ENCODE peak calls at places on chromosome X, in ten cellular contexts. P is lower lobe of right lung, W is pancreas, A is transverse colon, T is small intestine, J is kidney, M is neuronal stem cell, B is uterus, D is breast epithelium, I is cardiac muscle cell. V is an unnamed sample. For H3K9me3, the result is how much of the 10 kb centered on the place peaks cover.

GRCh38 chrX:16745659-16746058 is 26.2 kb downstream of the SYAP1 start:
- DNase-seq in B (no peak), J (no peak), T (no peak), I (no peak), P (no peak), W (no peak), M (no peak), D (no peak), A (no peak), V (no peak)

GRCh38 chrX:56733459-56734046 is 4.5 kb downstream of the NBDY start:
- DNase-seq in P (no peak), W (no peak), D (peak), I (peak), A (peak), J (no peak), T (peak), B (peak), M (no peak), V (no peak)

GRCh38 chrX:68694429-68695205 is 47.2 kb downstream of the STARD8 start:
- DNase-seq in T (peak), M (no peak), D (no peak), I (no peak), P (no peak), B (no peak), A (no peak), W (no peak), J (no peak), V (no peak)

GRCh38 chrX:275967-276587 is 5.1 kb upstream of the PLCXD1 start:
- DNase-seq in I (peak), A (peak), W (peak), D (peak), T (peak), M (peak), P (peak), J (peak), B (no peak), V (peak)

GRCh38 chrX:55057691-55058249 is 17.1 kb upstream of the PAGE2B start:
- DNase-seq in M (peak), I (peak), J (no peak), T (peak), D (no peak), A (no peak), P (no peak), W (no peak), B (peak), V (no peak)

GRCh38 chrX:101658661-101659477 is 781 bp downstream of the ARMCX2 start:
- DNase-seq in P (peak), D (peak), B (peak), J (peak), W (peak), M (peak), T (peak), I (peak), A (peak), V (peak)

GRCh38 chrX:6159468-6159867 is 69.2 kb downstream of the NLGN4X start:
- DNase-seq in P (no peak), B (no peak), M (no peak), W (no peak), J (no peak), D (no peak), A (no peak), I (no peak), T (no peak), V (no peak)

GRCh38 chrX:15336023-15336413 is 695 bp upstream of the PIGA start:
- DNase-seq in I (peak), M (no peak), A (peak), B (no peak), D (peak), J (no peak), W (no peak), P (peak), T (no peak), V (no peak)

GRCh38 chrX:4935846-4936245 is 1222.4 kb upstream of the PRKX start:
- DNase-seq in I (no peak), J (no peak), A (peak), M (no peak), T (no peak), D (no peak), P (no peak), B (no peak), W (no peak), V (no peak)

GRCh38 chrX:128106630-128107029 is 54.4 kb upstream of the ACTRT1 start:
- DNase-seq in B (no peak), M (peak), D (no peak), T (no peak), P (no peak), W (no peak), A (no peak), I (no peak), J (no peak), V (no peak)

GRCh38 chrX:76796311-76796710 is 368.8 kb downstream of the MAGEE1 start:
- DNase-seq in P (no peak), D (no peak), M (no peak), I (no peak), W (no peak), B (no peak), J (no peak), T (no peak), A (no peak), V (no peak)
- H3K9me3 ChIP-seq in P (under half), D (under half), M (under half), I (under half), W (under half), B (under half), J (under half), T (under half), A (under half), V (under half)

GRCh38 chrX:70577442-70577841 is 132.8 kb downstream of the DLG3 start:
- DNase-seq in B (no peak), I (no peak), J (no peak), T (no peak), D (no peak), W (no peak), P (no peak), A (no peak), M (no peak), V (no peak)
- H3K9me3 ChIP-seq in B (under half), I (under half), J (under half), T (under half), D (under half), W (under half), P (under half), A (under half), M (under half), V (under half)

GRCh38 chrX:156002517-156002916 is 5.0 kb downstream of the IL9R start:
- DNase-seq in J (no peak), I (no peak), W (no peak), T (no peak), M (no peak), A (no peak), B (no peak), D (no peak), P (no peak), V (no peak)

GRCh38 chrX:156004740-156005139 is 7.2 kb downstream of the IL9R start:
- DNase-seq in A (no peak), B (no peak), M (no peak), D (no peak), W (no peak), T (no peak), I (no peak), P (no peak), J (no peak), V (no peak)

GRCh38 chrX:156003486-156004185 is 6.1 kb downstream of the IL9R start:
- DNase-seq in A (no peak), D (no peak), M (no peak), P (no peak), I (no peak), T (no peak), W (no peak), B (no peak), J (no peak), V (no peak)

GRCh38 chrX:156005144-156005543 is 7.6 kb downstream of the IL9R start:
- DNase-seq in B (no peak), M (no peak), I (no peak), A (no peak), T (no peak), J (no peak), D (no peak), P (no peak), W (no peak), V (no peak)

DNA sequence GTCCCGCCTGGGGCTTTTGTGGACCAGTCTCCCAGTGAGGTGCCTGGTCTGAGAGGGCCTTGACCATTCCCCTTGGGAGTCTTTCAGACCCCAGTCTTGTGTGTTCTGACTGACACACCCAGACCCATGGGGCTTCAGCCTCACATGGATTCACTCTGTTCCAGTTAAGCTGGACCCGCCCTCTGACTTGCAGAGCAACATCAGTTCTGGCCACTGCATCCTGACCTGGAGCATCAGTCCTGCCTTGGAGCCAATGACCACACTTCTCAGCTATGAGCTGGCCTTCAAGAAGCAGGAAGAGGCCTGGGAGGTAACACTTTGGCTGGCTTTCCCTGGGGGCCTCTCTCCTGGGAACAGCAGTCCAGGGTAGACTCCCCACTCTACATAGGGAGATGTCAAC is 6.8 kb downstream of the IL9R start:
- DNase-seq in I (no peak), T (no peak), P (no peak), M (no peak), J (no peak), B (no peak), D (no peak), W (no peak), A (no peak), V (no peak)
- H3K9me3 ChIP-seq in I (under half), T (under half), P (under half), M (under half), J (under half), B (under half), D (under half), W (under half), A (under half), V (under half)

DNA sequence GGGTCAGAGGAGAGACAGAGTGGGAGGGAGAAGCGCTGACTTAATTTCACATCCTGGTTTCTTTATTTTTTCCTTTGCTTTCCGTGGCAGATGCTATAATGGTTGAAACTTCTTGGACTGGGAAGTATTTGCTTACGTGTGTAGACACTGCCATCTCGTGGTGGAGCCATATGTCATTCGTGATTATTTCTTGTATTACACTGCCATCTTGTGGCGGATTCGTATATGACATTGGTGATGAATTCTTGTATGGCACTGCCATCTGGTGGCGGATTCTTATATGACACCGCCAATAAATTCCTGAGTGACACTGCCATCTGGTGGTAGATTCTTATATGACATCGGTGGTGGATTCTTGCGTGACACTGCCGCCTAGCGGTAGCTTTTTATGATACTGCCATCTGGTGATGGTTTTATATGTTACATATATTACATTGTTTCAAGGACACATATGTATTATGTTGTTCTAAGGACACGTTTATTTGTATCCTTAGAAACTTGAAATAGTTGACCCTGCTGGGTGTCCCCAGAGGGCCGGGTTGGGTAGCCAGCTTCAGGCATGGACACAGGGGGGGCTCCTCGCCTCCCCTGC is 37.3 kb upstream of the CLCN4 start:
- DNase-seq in B (peak), T (peak), M (peak), J (no peak), D (peak), P (no peak), A (peak), I (peak), W (no peak), V (peak)
- H3K9me3 ChIP-seq in B (under half), T (under half), M (under half), J (under half), D (under half), P (under half), A (under half), I (under half), W (under half), V (under half)

DNA sequence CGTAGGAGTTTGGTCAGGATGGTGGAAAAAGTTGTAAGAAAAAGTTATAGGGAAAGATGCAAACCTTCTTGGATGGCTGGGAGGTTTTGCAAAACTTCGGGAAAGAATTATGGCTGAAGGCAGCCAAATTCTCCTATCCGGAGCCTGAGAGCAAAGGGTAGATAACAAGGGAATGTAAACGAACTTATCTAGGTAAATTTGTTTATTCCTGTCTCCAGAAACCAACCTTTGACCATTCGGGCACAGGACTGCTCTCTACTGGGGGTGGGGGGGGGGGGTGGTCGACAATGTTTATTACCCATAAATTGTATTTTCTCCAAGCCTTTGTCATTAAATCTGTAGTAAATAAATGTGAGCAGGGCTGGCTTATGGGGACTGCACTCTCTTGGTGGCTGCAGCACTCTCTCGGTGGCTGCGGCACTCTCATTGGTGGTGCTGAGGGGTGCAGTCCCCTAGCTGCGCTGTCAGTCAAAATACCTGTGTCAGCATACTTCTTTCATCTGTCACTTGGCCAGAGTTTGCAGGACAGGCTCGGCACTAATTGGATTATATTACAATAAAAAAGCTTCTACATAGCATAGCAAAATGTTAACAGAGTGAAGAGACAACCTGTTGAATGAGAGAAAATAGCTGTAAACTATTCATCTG is 827.8 kb downstream of the SH3BGRL start:
- DNase-seq in A (no peak), P (no peak), D (no peak), W (no peak), J (no peak), M (no peak), I (no peak), T (no peak), B (no peak), V (no peak)
- H3K9me3 ChIP-seq in A (under half), P (under half), D (under half), W (under half), J (under half), M (under half), I (under half), T (under half), B (under half), V (under half)

DNA sequence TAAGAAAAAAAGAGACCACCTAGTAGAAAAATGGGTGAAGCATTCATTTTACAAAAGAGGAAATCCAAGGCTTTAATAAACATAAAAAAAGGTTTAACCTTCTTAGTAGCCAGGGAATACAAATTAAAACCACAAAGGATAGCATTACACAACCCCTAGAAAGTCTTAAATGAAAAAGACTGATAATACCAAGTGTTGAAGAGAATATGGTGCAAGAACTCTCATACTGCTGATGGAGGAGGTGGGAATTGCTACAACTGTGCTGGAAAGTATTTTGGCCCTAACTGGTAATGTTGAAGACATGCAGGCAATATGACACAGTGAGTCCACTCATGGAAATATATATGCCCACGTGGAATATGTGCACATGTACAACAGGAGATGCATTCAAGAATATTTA is 22.5 kb downstream of the ZNF41 start:
- DNase-seq in D (no peak), J (no peak), T (no peak), W (no peak), B (no peak), A (no peak), P (no peak), M (no peak), I (no peak), V (no peak)
- H3K9me3 ChIP-seq in D (under half), J (under half), T (under half), W (under half), B (under half), A (under half), P (under half), M (under half), I (under half), V (under half)

GRCh38 chrX:2384486-2384885 is 116.3 kb downstream of the DHRSX start:
- DNase-seq in I (no peak), T (no peak), P (no peak), B (no peak), M (no peak), J (no peak), D (no peak), A (no peak), W (no peak), V (no peak)
- H3K9me3 ChIP-seq in I (under half), T (under half), P (under half), B (under half), M (under half), J (under half), D (under half), A (under half), W (under half), V (under half)

GRCh38 chrX:122439836-122440235 is 744.2 kb upstream of the GRIA3 start:
- DNase-seq in D (no peak), A (no peak), W (no peak), P (no peak), B (no peak), T (no peak), M (no peak), I (no peak), J (no peak), V (no peak)

GRCh38 chrX:122441451-122441850 is 742.6 kb upstream of the GRIA3 start:
- DNase-seq in W (peak), A (no peak), J (peak), D (no peak), M (no peak), I (no peak), P (no peak), B (no peak), T (no peak), V (no peak)

GRCh38 chrX:122434942-122435341 is 749.1 kb upstream of the GRIA3 start:
- DNase-seq in M (no peak), T (no peak), P (no peak), I (no peak), J (no peak), D (no peak), A (no peak), B (no peak), W (no peak), V (no peak)

GRCh38 chrX:122440832-122441231 is 743.2 kb upstream of the GRIA3 start:
- DNase-seq in T (no peak), P (no peak), D (no peak), B (no peak), I (no peak), A (no peak), M (no peak), W (peak), J (peak), V (no peak)
- H3K9me3 ChIP-seq in T (under half), P (under half), D (under half), B (under half), I (under half), A (under half), M (under half), W (under half), J (under half), V (under half)

GRCh38 chrX:152025656-152026440 is 51.4 kb upstream of the GABRE start:
- DNase-seq in I (no peak), J (no peak), M (no peak), D (no peak), A (no peak), W (no peak), T (no peak), B (no peak), P (no peak), V (peak)
- H3K9me3 ChIP-seq in I (under half), J (under half), M (under half), D (under half), A (under half), W (under half), T (under half), B (under half), P (under half), V (under half)

GRCh38 chrX:133986008-133986683 is 752 bp upstream of the GPC3 start:
- DNase-seq in M (no peak), A (no peak), W (no peak), P (no peak), T (no peak), D (no peak), J (no peak), I (no peak), B (no peak), V (no peak)
- H3K9me3 ChIP-seq in M (under half), A (under half), W (under half), P (under half), T (under half), D (under half), J (under half), I (under half), B (under half), V (under half)

V was measured in right lobe of liver.